ENCODE peak calls at places on chromosomes 16 and 17, in nine cellular contexts. One of them, this sample, is unnamed.

GRCh38 chr16:35598696-35599332 is 2139.4 kb downstream of the TP53TG3F start:
- DNase-seq in mesothelial cell of epicardium: no peak
- DNase-seq in fibroblast of the aortic adventitia: no peak
- DNase-seq in AG04450: no peak
- DNase-seq in cardiac fibroblast: no peak
- DNase-seq in endothelial cell of umbilical vein: no peak
- DNase-seq in cardiac muscle cell: no peak
- DNase-seq in Panc1: no peak
- DNase-seq in choroid plexus epithelial cell: no peak
- DNase-seq in this sample: no peak

GRCh38 chr16:29680180-29680598 is 1.2 kb downstream of the QPRT start:
- DNase-seq in cardiac fibroblast: no peak
- DNase-seq in AG04450: no peak
- DNase-seq in fibroblast of the aortic adventitia: no peak
- DNase-seq in Panc1: no peak
- DNase-seq in endothelial cell of umbilical vein: no peak
- DNase-seq in choroid plexus epithelial cell: no peak
- DNase-seq in mesothelial cell of epicardium: no peak
- DNase-seq in cardiac muscle cell: no peak
- DNase-seq in this sample: peak

GRCh38 chr16:58589311-58589890 is 40.2 kb downstream of the CNOT1 start:
- DNase-seq in Panc1: no peak
- DNase-seq in endothelial cell of umbilical vein: no peak
- DNase-seq in mesothelial cell of epicardium: no peak
- DNase-seq in fibroblast of the aortic adventitia: no peak
- DNase-seq in AG04450: no peak
- DNase-seq in cardiac muscle cell: no peak
- DNase-seq in cardiac fibroblast: no peak
- DNase-seq in choroid plexus epithelial cell: no peak
- DNase-seq in this sample: no peak

GRCh38 chr17:45948881-45949624 is 50.0 kb upstream of the STH start:
- DNase-seq in cardiac fibroblast: peak
- DNase-seq in cardiac muscle cell: peak
- DNase-seq in mesothelial cell of epicardium: peak
- DNase-seq in Panc1: no peak
- DNase-seq in choroid plexus epithelial cell: peak
- DNase-seq in AG04450: peak
- DNase-seq in fibroblast of the aortic adventitia: peak
- DNase-seq in endothelial cell of umbilical vein: peak
- DNase-seq in this sample: peak

GRCh38 chr16:29662729-29663019 is 373 bp upstream of the SPN start:
- DNase-seq in mesothelial cell of epicardium: no peak
- DNase-seq in AG04450: no peak
- DNase-seq in cardiac fibroblast: no peak
- DNase-seq in cardiac muscle cell: no peak
- DNase-seq in fibroblast of the aortic adventitia: no peak
- DNase-seq in endothelial cell of umbilical vein: no peak
- DNase-seq in choroid plexus epithelial cell: no peak
- DNase-seq in Panc1: no peak
- DNase-seq in this sample: no peak

GRCh38 chr17:69951058-69951457 is 124.0 kb upstream of the KCNJ16 start:
- DNase-seq in choroid plexus epithelial cell: no peak
- DNase-seq in cardiac muscle cell: no peak
- DNase-seq in Panc1: no peak
- DNase-seq in fibroblast of the aortic adventitia: no peak
- DNase-seq in AG04450: no peak
- DNase-seq in endothelial cell of umbilical vein: no peak
- DNase-seq in cardiac fibroblast: no peak
- DNase-seq in mesothelial cell of epicardium: no peak
- DNase-seq in this sample: no peak

GRCh38 chr16:11045441-11045840 is 101.1 kb downstream of the CLEC16A start:
- DNase-seq in cardiac muscle cell: no peak
- DNase-seq in Panc1: no peak
- DNase-seq in fibroblast of the aortic adventitia: no peak
- DNase-seq in choroid plexus epithelial cell: no peak
- DNase-seq in AG04450: no peak
- DNase-seq in endothelial cell of umbilical vein: no peak
- DNase-seq in cardiac fibroblast: no peak
- DNase-seq in mesothelial cell of epicardium: no peak
- DNase-seq in this sample: no peak

GRCh38 chr16:74951206-74951605 is 33.7 kb downstream of the WDR59 start:
- DNase-seq in AG04450: no peak
- DNase-seq in cardiac fibroblast: no peak
- DNase-seq in Panc1: no peak
- DNase-seq in endothelial cell of umbilical vein: no peak
- DNase-seq in fibroblast of the aortic adventitia: no peak
- DNase-seq in choroid plexus epithelial cell: no peak
- DNase-seq in mesothelial cell of epicardium: no peak
- DNase-seq in cardiac muscle cell: no peak
- DNase-seq in this sample: no peak

GRCh38 chr17:409308-409847 is 56.8 kb upstream of the RPH3AL start:
- DNase-seq in Panc1: no peak
- DNase-seq in cardiac muscle cell: no peak
- DNase-seq in AG04450: no peak
- DNase-seq in mesothelial cell of epicardium: no peak
- DNase-seq in choroid plexus epithelial cell: no peak
- DNase-seq in fibroblast of the aortic adventitia: no peak
- DNase-seq in cardiac fibroblast: no peak
- DNase-seq in endothelial cell of umbilical vein: no peak
- DNase-seq in this sample: no peak

GRCh38 chr17:409848-410673 is 57.5 kb upstream of the RPH3AL start:
- DNase-seq in Panc1: peak
- DNase-seq in mesothelial cell of epicardium: peak
- DNase-seq in choroid plexus epithelial cell: peak
- DNase-seq in cardiac fibroblast: peak
- DNase-seq in cardiac muscle cell: peak
- DNase-seq in fibroblast of the aortic adventitia: peak
- DNase-seq in endothelial cell of umbilical vein: peak
- DNase-seq in AG04450: peak
- DNase-seq in this sample: peak

GRCh38 chr17:411416-412120 is 59.0 kb upstream of the RPH3AL start:
- DNase-seq in cardiac fibroblast: no peak
- DNase-seq in cardiac muscle cell: no peak
- DNase-seq in AG04450: no peak
- DNase-seq in Panc1: no peak
- DNase-seq in fibroblast of the aortic adventitia: no peak
- DNase-seq in mesothelial cell of epicardium: no peak
- DNase-seq in choroid plexus epithelial cell: no peak
- DNase-seq in endothelial cell of umbilical vein: no peak
- DNase-seq in this sample: no peak

GRCh38 chr17:412211-413015 is 59.8 kb upstream of the RPH3AL start:
- DNase-seq in fibroblast of the aortic adventitia: peak
- DNase-seq in Panc1: peak
- DNase-seq in choroid plexus epithelial cell: peak
- DNase-seq in cardiac muscle cell: peak
- DNase-seq in endothelial cell of umbilical vein: peak
- DNase-seq in cardiac fibroblast: peak
- DNase-seq in mesothelial cell of epicardium: peak
- DNase-seq in AG04450: peak
- DNase-seq in this sample: peak

GRCh38 chr17:410674-411401 is 58.2 kb upstream of the RPH3AL start:
- DNase-seq in fibroblast of the aortic adventitia: peak
- DNase-seq in mesothelial cell of epicardium: peak
- DNase-seq in cardiac fibroblast: peak
- DNase-seq in endothelial cell of umbilical vein: peak
- DNase-seq in AG04450: no peak
- DNase-seq in Panc1: no peak
- DNase-seq in choroid plexus epithelial cell: peak
- DNase-seq in cardiac muscle cell: peak
- DNase-seq in this sample: no peak
- TF ChIP-seq CTCF in fibroblast of the aortic adventitia: no peak
- TF ChIP-seq CTCF in mesothelial cell of epicardium: no peak
- TF ChIP-seq CTCF in cardiac fibroblast: no peak
- TF ChIP-seq CTCF in endothelial cell of umbilical vein: no peak
- TF ChIP-seq CTCF in AG04450: no peak
- TF ChIP-seq CTCF in Panc1: no peak
- TF ChIP-seq CTCF in choroid plexus epithelial cell: no peak
- TF ChIP-seq CTCF in cardiac muscle cell: no peak
- TF ChIP-seq CTCF in this sample: no peak

GRCh38 chr17:39543176-39543575 is 64.5 kb downstream of the NEUROD2 start:
- DNase-seq in fibroblast of the aortic adventitia: no peak
- DNase-seq in choroid plexus epithelial cell: no peak
- DNase-seq in cardiac fibroblast: no peak
- DNase-seq in endothelial cell of umbilical vein: no peak
- DNase-seq in Panc1: no peak
- DNase-seq in mesothelial cell of epicardium: no peak
- DNase-seq in cardiac muscle cell: no peak
- DNase-seq in AG04450: no peak
- DNase-seq in this sample: no peak
- TF ChIP-seq CTCF in fibroblast of the aortic adventitia: no peak
- TF ChIP-seq CTCF in choroid plexus epithelial cell: no peak
- TF ChIP-seq CTCF in cardiac fibroblast: no peak
- TF ChIP-seq CTCF in endothelial cell of umbilical vein: no peak
- TF ChIP-seq CTCF in Panc1: no peak
- TF ChIP-seq CTCF in mesothelial cell of epicardium: no peak
- TF ChIP-seq CTCF in cardiac muscle cell: no peak
- TF ChIP-seq CTCF in AG04450: no peak
- TF ChIP-seq CTCF in this sample: no peak

DNA sequence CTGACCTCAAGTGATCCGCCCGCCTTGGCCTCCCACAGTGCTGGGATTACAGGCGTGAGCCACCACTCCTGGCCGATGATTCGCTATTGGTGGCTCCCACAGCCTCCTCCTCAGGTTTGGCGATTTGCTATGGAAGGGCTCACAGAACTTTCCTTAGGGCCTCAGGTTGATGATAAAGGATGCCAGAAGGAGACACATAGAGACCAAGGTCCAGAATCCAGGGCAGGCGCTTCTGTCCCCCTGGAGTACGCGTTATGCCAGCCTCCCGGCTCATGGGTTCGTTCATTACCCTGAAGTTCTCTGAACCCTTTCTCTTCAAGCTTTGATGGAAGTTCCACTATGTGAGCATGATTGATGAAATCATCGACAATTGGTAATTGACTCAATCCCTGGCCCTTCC is 19.9 kb downstream of the LGALS3BP start:
- DNase-seq in cardiac fibroblast: no peak
- DNase-seq in choroid plexus epithelial cell: no peak
- DNase-seq in mesothelial cell of epicardium: no peak
- DNase-seq in endothelial cell of umbilical vein: no peak
- DNase-seq in fibroblast of the aortic adventitia: no peak
- DNase-seq in AG04450: no peak
- DNase-seq in Panc1: no peak
- DNase-seq in cardiac muscle cell: no peak
- DNase-seq in this sample: no peak
- TF ChIP-seq CTCF in cardiac fibroblast: no peak
- TF ChIP-seq CTCF in choroid plexus epithelial cell: no peak
- TF ChIP-seq CTCF in mesothelial cell of epicardium: no peak
- TF ChIP-seq CTCF in endothelial cell of umbilical vein: no peak
- TF ChIP-seq CTCF in fibroblast of the aortic adventitia: no peak
- TF ChIP-seq CTCF in AG04450: no peak
- TF ChIP-seq CTCF in Panc1: no peak
- TF ChIP-seq CTCF in cardiac muscle cell: no peak
- TF ChIP-seq CTCF in this sample: no peak

DNA sequence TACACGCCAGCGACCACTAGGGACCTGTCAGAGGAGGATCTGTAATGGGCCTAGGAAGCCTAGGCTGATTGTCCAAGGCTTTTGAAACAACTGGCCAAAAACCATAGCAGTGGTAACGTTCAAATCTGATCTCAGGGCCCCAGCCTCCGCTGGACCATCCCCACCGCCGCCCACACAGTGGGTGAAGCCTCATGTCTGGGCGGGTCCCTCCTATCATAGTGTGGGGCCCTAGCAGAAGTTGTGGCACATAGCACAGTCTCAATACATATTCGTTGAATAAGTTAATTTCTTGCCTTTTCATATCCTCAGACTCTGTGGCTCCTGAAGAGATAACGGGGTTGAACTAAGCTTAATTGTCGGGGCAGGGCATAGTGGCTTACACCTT is 818 bp downstream of the DPH1 start:
- DNase-seq in Panc1: no peak
- DNase-seq in endothelial cell of umbilical vein: no peak
- DNase-seq in fibroblast of the aortic adventitia: peak
- DNase-seq in AG04450: peak
- DNase-seq in cardiac muscle cell: peak
- DNase-seq in mesothelial cell of epicardium: no peak
- DNase-seq in choroid plexus epithelial cell: no peak
- DNase-seq in cardiac fibroblast: no peak
- DNase-seq in this sample: peak
- TF ChIP-seq CTCF in Panc1: peak
- TF ChIP-seq CTCF in endothelial cell of umbilical vein: peak
- TF ChIP-seq CTCF in fibroblast of the aortic adventitia: peak
- TF ChIP-seq CTCF in AG04450: peak
- TF ChIP-seq CTCF in cardiac muscle cell: peak
- TF ChIP-seq CTCF in mesothelial cell of epicardium: peak
- TF ChIP-seq CTCF in choroid plexus epithelial cell: peak
- TF ChIP-seq CTCF in cardiac fibroblast: peak
- TF ChIP-seq CTCF in this sample: peak